ENCODE peak calls at places on chromosomes 4 and X, in six cellular contexts. Z is GM23248; S is effector memory CD4-positive, alpha-beta T cell; E is choroid plexus epithelial cell; D is neuronal stem cell; O is Panc1. K is an unnamed sample.

GRCh38 chr4:19850909-19851308 is 400.8 kb upstream of the SLIT2 start:
- DNase-seq in Z (peak), S (no peak), E (peak), D (no peak), O (peak), K (no peak)

GRCh38 chr4:110106946-110107325 is 91.5 kb downstream of the ELOVL6 start:
- DNase-seq in Z (peak), S (no peak), E (peak), D (no peak), O (no peak), K (no peak)

GRCh38 chr4:129422277-129422676 is 326.3 kb downstream of the C4orf33 start:
- DNase-seq in Z (no peak), S (no peak), E (no peak), D (no peak), O (no peak), K (no peak)

GRCh38 chr4:38332699-38333098 is 331.3 kb upstream of the KLF3 start:
- DNase-seq in Z (no peak), S (no peak), E (no peak), D (no peak), O (no peak), K (no peak)

GRCh38 chrX:54695231-54695630 is 102.8 kb downstream of the ITIH6 start:
- DNase-seq in Z (peak), S (no peak), E (peak), D (no peak), O (no peak), K (no peak)

GRCh38 chr4:26263165-26263564 is 57.6 kb upstream of the RBPJ start:
- DNase-seq in Z (no peak), S (no peak), E (no peak), D (no peak), O (no peak), K (no peak)

GRCh38 chr4:153138736-153139135 is 65.5 kb upstream of the TRIM2 start:
- DNase-seq in Z (no peak), S (no peak), E (no peak), D (no peak), O (no peak), K (no peak)

GRCh38 chr4:105015750-105016149 is 130.9 kb upstream of the TET2 start:
- DNase-seq in Z (no peak), S (no peak), E (no peak), D (no peak), O (no peak), K (no peak)

GRCh38 chr4:55158957-55159356 is 33.6 kb upstream of the KDR start:
- DNase-seq in Z (no peak), S (no peak), E (no peak), D (no peak), O (no peak), K (no peak)

GRCh38 chr4:124135409-124135813 is 577.1 kb downstream of the ANKRD50 start:
- DNase-seq in Z (peak), S (no peak), E (peak), D (no peak), O (no peak), K (no peak)

GRCh38 chrX:66731398-66731797 is 92.5 kb upstream of the EDA2R start:
- DNase-seq in Z (peak), S (no peak), E (peak), D (peak), O (no peak), K (peak)

GRCh38 chrX:42117318-42117717 is 194.0 kb upstream of the CASK start:
- DNase-seq in Z (no peak), S (no peak), E (no peak), D (no peak), O (no peak), K (no peak)

GRCh38 chr4:156999175-156999517 is 27.5 kb upstream of the PDGFC start:
- DNase-seq in Z (peak), S (no peak), E (peak), D (no peak), O (peak), K (peak)

GRCh38 chr4:98741952-98742351 is 83.5 kb upstream of the TSPAN5 start:
- DNase-seq in Z (no peak), S (no peak), E (no peak), D (no peak), O (no peak), K (no peak)

GRCh38 chr4:81682492-81682891 is 210.8 kb upstream of the RASGEF1B start:
- DNase-seq in Z (no peak), S (no peak), E (no peak), D (no peak), O (no peak), K (no peak)

GRCh38 chr4:89751416-89751815 is 85.5 kb downstream of the SNCA start:
- DNase-seq in Z (no peak), S (no peak), E (no peak), D (no peak), O (no peak), K (no peak)

GRCh38 chrX:18833071-18833731 is 125.8 kb downstream of the PPEF1 start:
- DNase-seq in Z (peak), S (no peak), E (peak), D (no peak), O (no peak), K (no peak)

GRCh38 chrX:18676470-18676869 is 4.6 kb upstream of the RS1 start:
- DNase-seq in Z (no peak), S (no peak), E (peak), D (peak), O (no peak), K (no peak)

GRCh38 chr4:123050014-123050413 is 127.6 kb upstream of the NUDT6 start:
- DNase-seq in Z (no peak), S (no peak), E (no peak), D (no peak), O (no peak), K (no peak)

GRCh38 chr4:123060039-123060770 is 137.8 kb upstream of the NUDT6 start:
- DNase-seq in Z (no peak), S (no peak), E (no peak), D (no peak), O (no peak), K (peak)

GRCh38 chr4:123052007-123052406 is 129.6 kb upstream of the NUDT6 start:
- DNase-seq in Z (no peak), S (no peak), E (no peak), D (no peak), O (no peak), K (no peak)

DNA sequence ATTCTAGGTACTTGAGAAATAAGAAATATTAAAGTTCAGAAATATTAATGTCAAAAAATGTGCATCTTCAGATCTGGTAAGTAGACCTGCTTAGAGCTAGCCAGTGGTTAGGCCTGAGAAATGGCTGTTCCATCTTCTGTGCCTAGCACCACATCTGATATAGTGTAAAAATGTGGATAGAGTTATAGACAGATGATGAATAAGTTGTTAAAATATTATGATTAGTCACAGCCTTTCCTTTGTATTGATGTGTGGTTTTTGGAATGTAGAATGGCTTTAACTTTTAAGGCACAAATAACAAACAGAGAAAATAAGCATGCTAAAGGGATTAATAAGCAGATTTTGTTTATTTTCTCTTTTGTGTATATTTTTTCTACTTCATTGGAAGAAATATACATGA is 133.5 kb upstream of the NUDT6 start:
- DNase-seq in Z (peak), S (no peak), E (no peak), D (no peak), O (no peak), K (no peak)
- H3K4me3 ChIP-seq in Z (no peak), S (no peak), E (no peak), D (no peak), O (no peak), K (no peak)

GRCh38 chr4:181294421-181294820 is 948.8 kb upstream of the TENM3 start:
- DNase-seq in Z (no peak), S (no peak), E (no peak), D (no peak), O (no peak), K (no peak)
- H3K4me3 ChIP-seq in Z (no peak), S (no peak), E (no peak), D (no peak), O (no peak), K (no peak)

GRCh38 chr4:83626245-83626843 is 90.4 kb downstream of the GPAT3 start:
- DNase-seq in Z (no peak), S (no peak), E (no peak), D (no peak), O (no peak), K (no peak)
- H3K4me3 ChIP-seq in Z (no peak), S (no peak), E (no peak), D (no peak), O (no peak), K (no peak)

DNA sequence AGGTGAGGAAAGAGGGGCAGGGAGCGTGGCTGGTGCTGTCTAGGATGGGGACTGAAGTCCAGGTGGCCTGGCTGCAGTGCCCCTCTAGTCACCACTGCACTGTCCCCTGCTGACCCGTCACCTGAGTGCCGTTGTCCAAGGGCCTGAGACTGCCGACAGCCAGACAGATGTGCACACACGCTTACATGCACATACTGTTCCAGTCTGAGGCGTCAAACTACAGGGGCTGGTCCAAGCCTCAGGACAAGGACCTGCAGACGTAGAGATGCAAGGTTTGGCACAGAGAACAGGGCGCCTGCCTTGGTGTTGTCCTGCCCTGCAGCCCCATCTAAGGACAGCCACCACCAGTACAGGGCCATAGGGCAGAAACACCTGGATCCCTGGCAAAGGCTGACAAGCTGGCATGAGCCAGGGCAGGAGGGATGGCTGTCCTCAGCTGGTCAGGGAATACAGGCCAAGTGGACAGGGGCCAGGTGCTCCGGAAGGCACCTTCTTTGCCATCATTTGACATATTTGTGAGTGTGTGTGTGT is 1.7 kb downstream of the SLC2A9 start:
- DNase-seq in Z (no peak), S (no peak), E (no peak), D (no peak), O (no peak), K (no peak)
- H3K4me3 ChIP-seq in Z (peak), S (peak), E (peak), D (no peak), O (peak), K (peak)

DNA sequence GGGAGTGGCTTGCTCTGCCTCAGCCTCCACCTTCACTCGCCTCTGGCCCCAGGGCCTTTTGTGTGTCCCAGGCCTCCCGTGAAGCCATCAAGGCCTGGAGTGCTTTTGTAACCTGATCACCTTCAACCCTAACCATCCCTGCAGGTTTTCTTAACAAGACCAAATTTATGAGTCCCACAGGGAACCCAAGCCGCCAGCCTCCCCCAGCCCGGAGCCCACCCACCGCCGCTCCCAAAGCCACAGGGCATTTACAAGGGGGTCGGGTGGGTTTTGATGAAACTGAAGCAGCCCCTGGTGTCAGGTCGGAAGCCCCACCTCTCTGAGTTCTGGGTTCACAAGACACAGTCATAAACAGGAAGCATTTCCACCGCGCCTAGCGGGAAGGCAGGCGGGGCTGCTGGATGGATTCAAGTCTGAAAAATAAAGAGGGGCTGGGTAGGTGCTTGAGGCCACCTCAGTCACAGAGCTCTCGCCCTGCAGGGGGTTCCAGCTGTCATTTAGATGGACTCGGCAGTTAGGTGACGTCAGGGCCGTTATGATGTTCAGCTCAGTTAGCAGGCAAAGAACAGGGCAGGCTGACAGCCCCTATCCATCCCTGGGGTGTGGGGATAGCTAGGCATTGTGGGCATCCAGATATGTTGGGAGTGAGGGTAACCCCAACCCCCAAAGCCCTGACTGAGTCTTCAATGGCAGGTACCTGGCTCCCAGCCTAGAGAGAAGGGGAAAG is 128.5 kb downstream of the BCOR start:
- DNase-seq in Z (no peak), S (no peak), E (peak), D (no peak), O (no peak), K (no peak)
- H3K4me3 ChIP-seq in Z (no peak), S (no peak), E (peak), D (no peak), O (no peak), K (no peak)

DNA sequence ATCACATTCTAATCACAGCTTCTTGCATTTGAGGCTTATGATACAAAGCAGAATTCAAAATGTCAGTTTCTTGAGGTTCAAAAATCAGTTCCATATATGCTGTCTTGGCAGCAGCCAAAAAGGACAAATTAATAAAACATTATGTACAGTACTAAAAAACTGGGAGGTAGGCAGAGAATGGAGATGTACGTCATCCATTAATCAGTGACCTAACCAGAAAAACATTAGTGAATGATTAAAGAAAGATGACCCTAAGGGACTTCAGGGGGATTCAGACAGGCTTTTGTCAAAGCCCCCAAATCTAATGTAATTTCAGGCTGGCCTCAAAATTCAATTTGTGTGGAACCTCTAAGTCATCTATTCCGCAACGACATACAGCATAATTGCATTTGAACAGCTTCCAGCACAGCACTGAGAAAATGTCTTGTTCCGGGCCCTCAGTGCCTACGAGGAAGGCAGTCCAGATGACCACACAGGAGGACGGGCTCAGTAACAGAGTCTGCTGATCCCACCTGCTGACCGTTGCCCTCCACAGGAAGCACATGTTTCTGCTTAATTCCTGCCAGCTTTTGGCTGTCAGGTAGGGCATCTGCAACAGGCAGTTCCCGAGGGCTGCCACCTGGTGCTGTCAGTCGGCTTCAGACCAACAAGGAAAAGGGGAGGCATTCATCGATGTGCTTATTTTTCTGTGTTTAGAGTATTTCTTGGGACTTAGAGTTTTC is 83.8 kb upstream of the HHIP start:
- DNase-seq in Z (no peak), S (no peak), E (no peak), D (no peak), O (no peak), K (no peak)
- H3K4me3 ChIP-seq in Z (no peak), S (no peak), E (no peak), D (no peak), O (no peak), K (no peak)

GRCh38 chrX:72181178-72182125 is at the start of gene PIN4:
- DNase-seq in Z (peak), S (peak), E (peak), D (peak), O (peak), K (peak)

GRCh38 chrX:72182924-72183323 is 1.4 kb downstream of the PIN4 start:
- DNase-seq in Z (no peak), S (no peak), E (no peak), D (no peak), O (no peak), K (no peak)

GRCh38 chrX:72180539-72180938 is 1.0 kb upstream of the PIN4 start:
- DNase-seq in Z (no peak), S (no peak), E (no peak), D (no peak), O (no peak), K (no peak)
- H3K4me3 ChIP-seq in Z (peak), S (peak), E (no peak), D (peak), O (peak), K (peak)

K was measured in NT2/D1.